ENCODE peak calls at places on chromosomes 3 and 15, in five cellular contexts. One of them, this sample, is unnamed.

GRCh38 chr3:72665701-72666443 is 182.4 kb downstream of the SHQ1 start:
- DNase-seq in aorta: no peak
- DNase-seq in H9: peak; percentile 37
- DNase-seq in CD8-positive, alpha-beta memory T cell: peak; percentile 49
- DNase-seq in left colon: peak; percentile 79
- DNase-seq in this sample: peak; percentile 19

GRCh38 chr3:28905798-28906197 is 375.1 kb upstream of the RBMS3 start:
- DNase-seq in aorta: no peak
- DNase-seq in left colon: no peak
- DNase-seq in CD8-positive, alpha-beta memory T cell: no peak
- DNase-seq in H9: no peak
- DNase-seq in this sample: peak; percentile 7

GRCh38 chr15:68210821-68211655 is 5.9 kb upstream of the CALML4 start:
- DNase-seq in left colon: peak; percentile 78
- DNase-seq in H9: peak; percentile 83
- DNase-seq in aorta: peak; percentile 79
- DNase-seq in CD8-positive, alpha-beta memory T cell: no peak
- DNase-seq in this sample: no peak

GRCh38 chr15:27989838-27990237 is 109.3 kb downstream of the OCA2 start:
- DNase-seq in CD8-positive, alpha-beta memory T cell: no peak
- DNase-seq in left colon: no peak
- DNase-seq in H9: no peak
- DNase-seq in aorta: no peak
- DNase-seq in this sample: no peak

GRCh38 chr3:41598804-41599481 is 363.0 kb downstream of the ULK4 start:
- DNase-seq in CD8-positive, alpha-beta memory T cell: no peak
- DNase-seq in H9: no peak
- DNase-seq in aorta: no peak
- DNase-seq in left colon: no peak
- DNase-seq in this sample: no peak

GRCh38 chr3:149342413-149343340 is 9.2 kb upstream of the TM4SF18 start:
- DNase-seq in CD8-positive, alpha-beta memory T cell: no peak
- DNase-seq in left colon: no peak
- DNase-seq in H9: no peak
- DNase-seq in aorta: no peak
- DNase-seq in this sample: no peak

GRCh38 chr3:13494463-13495350 is 14.6 kb downstream of the HDAC11 start:
- DNase-seq in CD8-positive, alpha-beta memory T cell: peak; percentile 47
- DNase-seq in H9: no peak
- DNase-seq in left colon: no peak
- DNase-seq in aorta: peak; percentile 47
- DNase-seq in this sample: peak; percentile 44

GRCh38 chr3:13881536-13882410 is 1.9 kb upstream of the WNT7A start:
- DNase-seq in H9: peak; percentile 11
- DNase-seq in CD8-positive, alpha-beta memory T cell: no peak
- DNase-seq in left colon: no peak
- DNase-seq in aorta: no peak
- DNase-seq in this sample: no peak

GRCh38 chr15:43230640-43231115 is 9.9 kb upstream of the EPB42 start:
- DNase-seq in H9: no peak
- DNase-seq in left colon: no peak
- DNase-seq in aorta: no peak
- DNase-seq in CD8-positive, alpha-beta memory T cell: no peak
- DNase-seq in this sample: no peak

GRCh38 chr3:162605651-162606204 is 1109.1 kb downstream of the OTOL1 start:
- DNase-seq in aorta: no peak
- DNase-seq in H9: no peak
- DNase-seq in left colon: no peak
- DNase-seq in CD8-positive, alpha-beta memory T cell: no peak
- DNase-seq in this sample: no peak

GRCh38 chr15:83323296-83323711 is 38.8 kb upstream of the BNC1 start:
- DNase-seq in left colon: no peak
- DNase-seq in H9: no peak
- DNase-seq in CD8-positive, alpha-beta memory T cell: no peak
- DNase-seq in aorta: no peak
- DNase-seq in this sample: no peak

GRCh38 chr15:66997212-66997611 is 68.2 kb upstream of the SMAD3 start:
- DNase-seq in left colon: no peak
- DNase-seq in H9: no peak
- DNase-seq in CD8-positive, alpha-beta memory T cell: no peak
- DNase-seq in aorta: no peak
- DNase-seq in this sample: no peak